ENCODE peak calls at places on chromosome 20, in five cellular contexts. A, M, G, T and J are unnamed samples.

GRCh38 chr20:58133020-58133419 is 95.4 kb downstream of the ANKRD60 start:
- DNase-seq in T (no peak), G (no peak), M (no peak), A (no peak), J (no peak)

GRCh38 chr20:478010-478948 is 15.9 kb upstream of the TBC1D20 start:
- DNase-seq in A (no peak), G (peak; percentile 32), M (no peak), T (no peak), J (no peak)

GRCh38 chr20:24086121-24086520 is 97.5 kb upstream of the GGTLC1 start:
- DNase-seq in T (no peak), M (no peak), G (no peak), A (no peak), J (no peak)

GRCh38 chr20:43191946-43192847 is 2.5 kb upstream of the PTPRT start:
- DNase-seq in T (peak; percentile 23), G (peak; percentile 16), M (no peak), A (no peak), J (no peak)

GRCh38 chr20:48706116-48706656 is 121.6 kb downstream of the PREX1 start:
- DNase-seq in G (no peak), T (no peak), M (no peak), A (no peak), J (no peak)

GRCh38 chr20:6081236-6081635 is 27.4 kb upstream of the LRRN4 start:
- DNase-seq in T (no peak), M (no peak), G (peak; percentile 26), A (no peak), J (no peak)

GRCh38 chr20:48107560-48107959 is 322.3 kb upstream of the SULF2 start:
- DNase-seq in G (no peak), A (no peak), T (no peak), M (peak; percentile 6), J (no peak)

GRCh38 chr20:20856306-20856705 is 143.9 kb upstream of the RALGAPA2 start:
- DNase-seq in T (no peak), G (no peak), A (no peak), M (no peak), J (no peak)

GRCh38 chr20:9302073-9302425 is 212.3 kb upstream of the LAMP5 start:
- DNase-seq in T (no peak), G (no peak), M (no peak), A (no peak), J (no peak)

GRCh38 chr20:9298906-9299305 is 215.5 kb upstream of the LAMP5 start:
- DNase-seq in T (no peak), M (peak; percentile 18), A (no peak), G (no peak), J (no peak)

GRCh38 chr20:9300534-9300933 is 213.9 kb upstream of the LAMP5 start:
- DNase-seq in M (no peak), T (no peak), G (peak; percentile 16), A (no peak), J (no peak)

GRCh38 chr20:9300080-9300479 is 214.3 kb upstream of the LAMP5 start:
- DNase-seq in T (no peak), M (no peak), A (no peak), G (no peak), J (no peak)

GRCh38 chr20:9301129-9302072 is 213.0 kb upstream of the LAMP5 start:
- DNase-seq in G (peak; percentile 99), M (peak; percentile 70), A (peak; percentile 6), T (no peak), J (no peak)
- TF ChIP-seq POLR2AphosphoS5 in G (no peak), M (no peak), A (no peak), T (no peak), J (no peak)

GRCh38 chr20:36833275-36834020 is 42.5 kb upstream of the TLDC2 start:
- DNase-seq in G (no peak), T (no peak), M (peak; percentile 30), A (no peak), J (no peak)

GRCh38 chr20:36835453-36836198 is 40.3 kb upstream of the TLDC2 start:
- DNase-seq in M (peak; percentile 94), T (peak; percentile 99), A (peak; percentile 80), G (no peak), J (peak; percentile 45)

GRCh38 chr20:36832791-36833190 is 43.1 kb upstream of the TLDC2 start:
- DNase-seq in A (no peak), M (no peak), G (no peak), T (no peak), J (no peak)

GRCh38 chr20:36836591-36837329 is 39.2 kb upstream of the TLDC2 start:
- DNase-seq in T (peak; percentile 78), G (peak; percentile 89), M (peak; percentile 43), A (peak; percentile 68), J (no peak)

DNA sequence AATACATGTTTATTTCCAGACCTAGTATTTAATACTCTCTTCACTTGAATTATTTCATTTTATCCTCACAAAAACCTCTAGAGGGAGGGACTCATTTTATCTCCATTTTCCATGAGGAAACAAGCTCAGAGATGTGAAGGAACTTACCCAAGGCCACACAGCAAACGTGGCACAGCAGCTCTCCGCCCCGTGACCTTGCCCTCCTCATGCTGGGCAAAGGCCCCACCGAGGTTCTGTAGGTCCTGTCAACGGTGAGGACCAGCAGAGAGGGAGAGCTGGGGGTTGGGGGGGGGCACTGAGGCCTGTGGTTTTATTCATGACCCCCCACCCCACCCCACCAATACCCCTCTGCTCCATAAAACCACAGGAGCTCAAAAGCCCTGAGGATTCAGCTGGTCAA is 40.9 kb upstream of the TLDC2 start:
- DNase-seq in M (no peak), G (no peak), T (no peak), A (no peak), J (no peak)
- H3K9ac ChIP-seq in M (peak overlapping the region; percentile 14), G (no peak overlapping the region), T (peak overlapping the region; percentile 73), A (peak overlapping the region; percentile 74), J (peak overlapping the region; percentile 63)

DNA sequence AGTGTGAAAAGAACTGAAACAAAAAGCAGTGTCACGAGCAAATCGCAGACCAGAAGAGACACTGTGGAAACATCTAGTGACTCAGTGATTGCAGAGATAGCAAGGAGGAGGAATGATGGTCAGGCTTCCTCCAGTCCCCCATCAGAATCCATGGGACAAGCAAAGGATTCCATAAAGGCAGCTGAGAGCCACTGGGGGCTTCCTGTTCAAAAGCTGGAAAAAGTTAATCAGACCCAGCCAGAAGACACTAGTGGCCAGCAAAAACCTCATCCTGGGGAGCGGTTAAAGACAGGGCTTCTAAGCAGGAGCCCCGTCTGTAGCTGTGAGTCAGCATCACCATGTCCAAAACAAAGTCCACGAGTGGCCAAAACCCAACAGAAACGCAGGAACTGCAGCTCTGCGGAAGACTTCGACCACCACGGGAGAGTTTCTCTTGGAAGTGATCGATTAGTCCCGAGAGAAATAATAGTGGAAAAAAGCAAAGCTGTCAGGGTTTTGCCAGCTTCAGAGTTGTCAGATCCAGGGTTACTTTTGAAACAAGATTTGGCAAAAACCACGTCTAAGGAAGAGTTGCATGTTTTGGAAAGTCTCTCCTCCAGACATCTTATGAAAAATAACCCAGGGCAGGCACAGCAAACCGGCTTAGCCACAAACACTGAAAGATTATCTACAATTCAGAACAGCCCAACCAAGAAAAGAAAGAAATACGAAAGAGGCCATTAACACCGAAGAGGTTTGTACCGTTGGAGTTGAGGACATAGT is 51.0 kb downstream of the JAG1 start:
- DNase-seq in M (peak; percentile 78), G (no peak), A (no peak), T (no peak), J (no peak)
- H3K4me3 ChIP-seq in M (peak overlapping the region; percentile 20), G (no peak overlapping the region), A (no peak overlapping the region), T (no peak overlapping the region), J (no peak overlapping the region)

DNA sequence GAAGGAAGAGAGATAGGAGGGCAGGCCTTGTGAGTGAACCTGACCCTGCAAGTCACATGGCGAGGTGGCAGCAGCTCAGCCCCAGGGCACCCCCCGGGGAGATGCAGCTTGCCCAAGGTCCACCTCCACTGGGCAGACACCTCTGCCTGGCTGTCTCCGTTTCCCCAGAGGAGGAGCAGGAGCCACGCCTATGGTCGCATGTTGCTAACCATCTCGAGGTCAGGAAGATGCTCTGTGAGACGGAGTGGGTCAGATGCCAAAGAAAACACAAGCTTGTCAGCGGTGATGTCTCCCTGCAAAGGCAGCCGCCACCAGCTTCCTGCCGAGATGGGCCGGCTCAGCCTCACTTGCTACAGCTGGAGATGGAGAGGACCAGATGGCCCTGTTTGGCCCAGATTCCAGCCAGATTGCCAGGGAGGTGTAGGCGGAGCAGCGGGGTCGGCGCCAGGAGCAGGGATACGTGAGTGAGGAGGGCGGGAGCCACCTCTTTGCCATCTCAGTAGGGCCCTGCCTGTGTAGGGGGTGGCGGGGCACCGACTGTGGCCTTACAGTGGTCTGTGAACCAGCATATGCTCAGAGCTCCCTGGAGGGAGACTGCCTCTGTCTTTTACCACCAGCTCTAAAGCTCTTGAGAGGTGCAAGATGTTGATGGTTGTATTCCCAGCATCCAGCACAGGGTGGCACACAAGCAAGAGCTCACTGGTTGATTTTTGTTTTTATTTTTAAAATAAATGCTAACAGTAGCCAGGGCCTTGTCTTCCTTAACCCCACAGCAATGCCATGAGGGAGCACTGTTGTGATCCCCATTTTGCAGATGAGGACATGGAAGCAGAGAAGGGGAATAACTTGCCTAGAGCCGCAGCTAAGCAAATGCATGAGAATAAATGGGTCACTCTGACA is 42.9 kb upstream of the FAM83D start:
- DNase-seq in T (no peak), A (no peak), G (no peak), M (no peak), J (no peak)
- TF ChIP-seq POLR2AphosphoS5 in T (no peak), A (no peak), G (no peak), M (no peak), J (no peak)

GRCh38 chr20:36467076-36467999 is 74.0 kb upstream of the MYL9 start:
- DNase-seq in T (no peak), G (no peak), A (no peak), M (peak; percentile 64), J (no peak)
- H3K9ac ChIP-seq in T (no peak overlapping the region), G (peak overlapping the region; percentile 46), A (no peak overlapping the region), M (no peak overlapping the region), J (no peak overlapping the region)

GRCh38 chr20:32534661-32535240 is 50.4 kb downstream of the NOL4L start:
- DNase-seq in M (no peak), T (no peak), G (no peak), A (no peak), J (no peak)
- H3K4me3 ChIP-seq in M (no peak overlapping the region), T (no peak overlapping the region), G (no peak overlapping the region), A (no peak overlapping the region), J (peak overlapping the region; percentile 25)